ENCODE peak calls at places on chromosomes 1 and 21, in nine cellular contexts. B is GOT3, R is GM13976, P is GM04503, K is left cardiac atrium, O is AML-193, I is T-helper 2 cell, T is fibroblast of lung, L is kidney glomerular epithelial cell. Q is an unnamed sample.

GRCh38 chr1:6180578-6181311 is 624 bp upstream of the CHD5 start:
- DNase-seq in O (no peak), T (no peak), I (no peak), K (no peak), R (no peak), P (no peak), L (no peak), B (no peak), Q (no peak)

GRCh38 chr1:165494949-165495810 is 48.6 kb upstream of the LRRC52 start:
- DNase-seq in K (no peak), T (no peak), L (no peak), P (no peak), I (no peak), O (no peak), R (no peak), B (no peak), Q (no peak)

GRCh38 chr1:184811439-184812111 is 56.9 kb upstream of the EDEM3 start:
- DNase-seq in L (no peak), K (peak), O (no peak), I (no peak), R (no peak), P (no peak), T (no peak), B (no peak), Q (no peak)

GRCh38 chr1:202135221-202135721 is 9.3 kb downstream of the ARL8A start:
- DNase-seq in O (peak), K (peak), I (no peak), L (peak), R (peak), T (peak), B (no peak), P (no peak), Q (peak)

GRCh38 chr1:179366093-179366800 is 476 bp downstream of the AXDND1 start:
- DNase-seq in L (peak), O (no peak), T (no peak), K (no peak), B (peak), P (no peak), R (peak), I (no peak), Q (no peak)

GRCh38 chr1:151847867-151848596 is 5.5 kb downstream of the THEM5 start:
- DNase-seq in R (no peak), B (no peak), L (no peak), P (no peak), T (peak), K (no peak), O (no peak), I (no peak), Q (no peak)

GRCh38 chr21:16570856-16571255 is 841.1 kb downstream of the USP25 start:
- DNase-seq in T (no peak), L (no peak), B (no peak), I (no peak), K (no peak), O (no peak), P (no peak), R (no peak), Q (no peak)

GRCh38 chr1:36764796-36765195 is 269.5 kb downstream of the GRIK3 start:
- DNase-seq in T (no peak), O (no peak), L (no peak), R (no peak), K (no peak), I (no peak), P (no peak), B (no peak), Q (no peak)

GRCh38 chr1:100851726-100852125 is 42.9 kb downstream of the EXTL2 start:
- DNase-seq in K (no peak), T (no peak), L (no peak), R (no peak), B (no peak), O (no peak), P (no peak), I (no peak), Q (no peak)

GRCh38 chr1:20484526-20485462 is 1.2 kb downstream of the CAMK2N1 start:
- DNase-seq in O (no peak), P (no peak), T (no peak), K (peak), R (no peak), I (no peak), B (no peak), L (no peak), Q (no peak)

GRCh38 chr21:45747802-45748445 is 104.4 kb downstream of the PCBP3 start:
- DNase-seq in K (peak), B (peak), P (peak), L (peak), O (no peak), R (no peak), T (peak), I (no peak), Q (peak)

GRCh38 chr1:228363686-228364067 is 43.0 kb downstream of the TRIM11 start:
- DNase-seq in I (no peak), B (no peak), K (peak), L (no peak), T (no peak), O (no peak), R (no peak), P (no peak), Q (no peak)

GRCh38 chr1:51158263-51158662 is 56.2 kb downstream of the C1orf185 start:
- DNase-seq in T (no peak), K (no peak), I (no peak), R (no peak), P (no peak), B (no peak), O (no peak), L (no peak), Q (no peak)

GRCh38 chr1:46820560-46821060 is 21.8 kb downstream of the CYP4B1 start:
- DNase-seq in O (no peak), I (no peak), L (no peak), P (no peak), R (no peak), T (no peak), K (no peak), B (no peak), Q (no peak)

GRCh38 chr1:115505157-115505571 is 136.6 kb upstream of the VANGL1 start:
- DNase-seq in P (peak), B (no peak), L (no peak), R (no peak), I (no peak), K (no peak), O (no peak), T (peak), Q (peak)

GRCh38 chr1:244273845-244274619 is 177.7 kb downstream of the ADSS2 start:
- DNase-seq in B (peak), I (no peak), K (peak), O (peak), L (peak), R (no peak), P (peak), T (peak), Q (peak)

GRCh38 chr1:162709870-162710269 is 77.6 kb downstream of the DDR2 start:
- DNase-seq in B (no peak), R (no peak), L (no peak), O (no peak), I (no peak), P (no peak), T (no peak), K (no peak), Q (peak)

GRCh38 chr1:194755241-194755953 is 1569.0 kb upstream of the B3GALT2 start:
- DNase-seq in P (no peak), R (no peak), B (no peak), I (no peak), L (no peak), T (peak), K (no peak), O (no peak), Q (no peak)

GRCh38 chr21:34886554-34887385 is 162.3 kb downstream of the RUNX1 start:
- DNase-seq in O (no peak), R (peak), L (no peak), B (no peak), K (peak), I (no peak), T (peak), P (no peak), Q (no peak)

GRCh38 chr1:197017558-197018146 is 40.3 kb downstream of the CFHR5 start:
- DNase-seq in K (no peak), L (no peak), O (no peak), R (no peak), I (no peak), P (no peak), B (no peak), T (no peak), Q (no peak)

GRCh38 chr1:100001462-100001861 is 31.7 kb downstream of the SLC35A3 start:
- DNase-seq in L (no peak), I (no peak), K (no peak), T (no peak), O (no peak), B (no peak), R (no peak), P (no peak), Q (no peak)

GRCh38 chr1:39654291-39654690 is 14.8 kb upstream of the HEYL start:
- DNase-seq in P (no peak), L (no peak), K (no peak), I (no peak), B (no peak), R (no peak), T (no peak), O (no peak), Q (no peak)

GRCh38 chr1:6218380-6218779 is 12.5 kb downstream of the RNF207 start:
- DNase-seq in R (no peak), P (no peak), B (no peak), T (no peak), I (no peak), K (no peak), O (no peak), L (no peak), Q (no peak)

Q was measured in HFFc6.